ENCODE peak calls at places on chromosomes 4 and X, in nine cellular contexts. N is Caco-2, C is suprapubic skin, T is HepG2, A is mammary epithelial cell, P is right lobe of liver, Q is thyroid gland, F is vagina, W is cardiac muscle cell. L is an unnamed sample.

GRCh38 chrX:26783512-26784225 is 567.7 kb downstream of the MAGEB5 start:
- DNase-seq in N (peak; percentile 31), C (no peak), T (peak; percentile 65), A (peak; percentile 5), P (no peak), Q (peak; percentile 1), F (no peak), W (peak; percentile 6), L (no peak)

GRCh38 chrX:19613645-19614323 is 98.5 kb upstream of the MAP3K15 start:
- DNase-seq in N (no peak), C (no peak), T (no peak), A (no peak), P (no peak), Q (peak; percentile 93), F (no peak), W (no peak), L (peak; percentile 69)

GRCh38 chr4:139815646-139816601 is 150.3 kb downstream of the MGST2 start:
- DNase-seq in N (no peak), C (no peak), T (no peak), A (no peak), P (no peak), Q (no peak), F (no peak), W (peak; percentile 82), L (no peak)

GRCh38 chr4:169062861-169063197 is 52.8 kb upstream of the CBR4 start:
- DNase-seq in N (no peak), C (no peak), T (peak; percentile 37), A (no peak), P (no peak), Q (no peak), F (no peak), W (peak; percentile 67), L (no peak)

GRCh38 chr4:82293304-82293703 is 80.5 kb downstream of the HNRNPD start:
- DNase-seq in N (no peak), C (no peak), T (no peak), A (peak; percentile 33), P (no peak), Q (no peak), F (no peak), W (no peak), L (no peak)

GRCh38 chrX:13048265-13048664 is 3.8 kb upstream of the FAM9C start:
- DNase-seq in N (no peak), C (no peak), T (no peak), A (peak; percentile 79), P (no peak), Q (no peak), F (no peak), W (no peak), L (no peak)

GRCh38 chrX:125205918-125206665 is 113.6 kb upstream of the TEX13C start:
- DNase-seq in N (no peak), C (no peak), T (no peak), A (no peak), P (peak; percentile 26), Q (peak; percentile 40), F (no peak), W (no peak), L (no peak)

GRCh38 chr4:136219592-136220125 is 1312.6 kb downstream of the PCDH18 start:
- DNase-seq in N (no peak), C (no peak), T (no peak), A (no peak), P (no peak), Q (no peak), F (no peak), W (no peak), L (no peak)

GRCh38 chrX:111823068-111823467 is 52.9 kb upstream of the TRPC5OS start:
- DNase-seq in N (peak; percentile 26), C (no peak), T (no peak), A (no peak), P (no peak), Q (peak; percentile 25), F (no peak), W (no peak), L (no peak)

GRCh38 chr4:121594796-121595526 is 101.8 kb downstream of the ANXA5 start:
- DNase-seq in N (no peak), C (no peak), T (no peak), A (peak; percentile 35), P (no peak), Q (no peak), F (no peak), W (peak; percentile 81), L (no peak)

GRCh38 chr4:23312686-23313085 is 577.2 kb downstream of the PPARGC1A start:
- DNase-seq in N (no peak), C (no peak), T (no peak), A (no peak), P (no peak), Q (no peak), F (no peak), W (no peak), L (no peak)

GRCh38 chr4:70743728-70744127 is 22.0 kb downstream of the RUFY3 start:
- DNase-seq in N (no peak), C (no peak), T (no peak), A (no peak), P (no peak), Q (no peak), F (no peak), W (no peak), L (no peak)

GRCh38 chrX:148270499-148270898 is 229.9 kb upstream of the AFF2 start:
- DNase-seq in N (no peak), C (no peak), T (no peak), A (no peak), P (no peak), Q (no peak), F (no peak), W (no peak), L (no peak)

GRCh38 chr4:125444166-125444565 is 129.4 kb downstream of the FAT4 start:
- DNase-seq in N (no peak), C (no peak), T (no peak), A (no peak), P (no peak), Q (no peak), F (no peak), W (peak; percentile 45), L (no peak)

GRCh38 chr4:94690851-94691254 is 66.9 kb upstream of the BMPR1B start:
- DNase-seq in N (no peak), C (no peak), T (no peak), A (peak; percentile 17), P (no peak), Q (no peak), F (no peak), W (no peak), L (no peak)

GRCh38 chrX:129983575-129984131 is 1.2 kb downstream of the BCORL1 start:
- DNase-seq in N (peak; percentile 24), C (no peak), T (no peak), A (no peak), P (peak; percentile 31), Q (no peak), F (no peak), W (no peak), L (peak; percentile 48)

GRCh38 chr4:5378002-5378401 is 326.7 kb downstream of the STK32B start:
- DNase-seq in N (no peak), C (peak; percentile 69), T (peak; percentile 34), A (no peak), P (no peak), Q (no peak), F (no peak), W (no peak), L (no peak)

GRCh38 chr4:3257691-3258482 is 8.9 kb downstream of the MSANTD1 start:
- DNase-seq in N (no peak), C (peak; percentile 67), T (no peak), A (peak; percentile 46), P (peak; percentile 14), Q (peak; percentile 87), F (no peak), W (no peak), L (no peak)

GRCh38 chrX:136779346-136779781 is 1.4 kb downstream of the ARHGEF6 start:
- DNase-seq in N (no peak), C (no peak), T (no peak), A (no peak), P (no peak), Q (no peak), F (no peak), W (no peak), L (no peak)

GRCh38 chrX:20527458-20528099 is 260.9 kb upstream of the RPS6KA3 start:
- DNase-seq in N (no peak), C (no peak), T (peak; percentile 21), A (no peak), P (peak; percentile 18), Q (peak; percentile 32), F (no peak), W (peak; percentile 36), L (no peak)

GRCh38 chrX:114462266-114462665 is 121.6 kb upstream of the HTR2C start:
- DNase-seq in N (no peak), C (no peak), T (no peak), A (no peak), P (no peak), Q (no peak), F (no peak), W (no peak), L (no peak)
- H3K4me1 ChIP-seq in N (no peaks in the 10 kb centered on the region), C (no peaks in the 10 kb centered on the region), T (no peaks in the 10 kb centered on the region), A (no peaks in the 10 kb centered on the region), P (no peaks in the 10 kb centered on the region), Q (no peaks in the 10 kb centered on the region), F (no peaks in the 10 kb centered on the region), W (no peaks in the 10 kb centered on the region), L (no peaks in the 10 kb centered on the region)

GRCh38 chr4:26233350-26233749 is 87.5 kb upstream of the RBPJ start:
- DNase-seq in N (no peak), C (no peak), T (no peak), A (no peak), P (no peak), Q (no peak), F (no peak), W (no peak), L (no peak)
- H3K4me3 ChIP-seq in N (no peak overlapping the region), C (no peak overlapping the region), T (no peak overlapping the region), A (no peak overlapping the region), P (no peak overlapping the region), Q (no peak overlapping the region), F (no peak overlapping the region), W (no peak overlapping the region), L (no peak overlapping the region)

GRCh38 chrX:96909291-96909690 is 25.6 kb downstream of the RPA4 start:
- DNase-seq in N (no peak), C (no peak), T (no peak), A (no peak), P (no peak), Q (no peak), F (no peak), W (no peak), L (no peak)

GRCh38 chrX:96907888-96908287 is 24.2 kb downstream of the RPA4 start:
- DNase-seq in N (no peak), C (no peak), T (no peak), A (no peak), P (no peak), Q (no peak), F (no peak), W (no peak), L (no peak)

DNA sequence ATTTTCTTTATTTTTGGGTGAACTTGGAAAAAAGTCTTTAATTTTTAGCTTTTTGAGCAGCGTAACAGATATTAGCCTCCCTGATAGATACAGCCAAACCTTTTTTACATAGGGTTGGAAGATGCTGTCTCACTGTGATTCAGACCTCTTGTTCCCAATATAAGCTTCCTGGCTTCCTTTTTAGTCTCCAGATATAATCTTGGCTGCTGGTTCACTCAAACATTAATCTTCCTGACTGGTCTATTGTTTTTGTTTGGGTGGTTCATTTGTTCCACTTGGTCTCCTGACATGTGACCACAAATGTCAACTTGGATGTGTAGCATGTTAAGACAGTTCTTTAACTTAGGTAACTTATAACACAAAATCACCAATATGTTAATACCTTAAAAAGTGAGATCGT is 23.0 kb downstream of the RPA4 start:
- DNase-seq in N (no peak), C (no peak), T (no peak), A (peak; percentile 8), P (no peak), Q (no peak), F (no peak), W (peak; percentile 39), L (no peak)
- TF ChIP-seq CTCF in N (no peak), C (no peak), T (no peak), A (no peak), P (no peak), Q (no peak), F (no peak), W (no peak), L (no peak)

GRCh38 chr4:1296324-1297022 is 6.8 kb downstream of the MAEA start:
- DNase-seq in N (no peak), C (peak; percentile 67), T (no peak), A (peak; percentile 60), P (peak; percentile 13), Q (no peak), F (no peak), W (no peak), L (no peak)
- H3K4me1 ChIP-seq in N (peaks cover 3% of the 10 kb centered on the region), C (peaks cover 54% of the 10 kb centered on the region), T (peaks cover 24% of the 10 kb centered on the region), A (peaks cover 64% of the 10 kb centered on the region), P (no peaks in the 10 kb centered on the region), Q (peaks cover 14% of the 10 kb centered on the region), F (peaks cover 55% of the 10 kb centered on the region), W (peaks cover 4% of the 10 kb centered on the region), L (peaks cover 35% of the 10 kb centered on the region)